ENCODE peak calls at places on chromosome 1, in six cellular contexts. M is AG04450, I is adipocyte, Y is HFF-Myc, P is cardiac muscle cell, L is GM23248. G is an unnamed sample.

GRCh38 chr1:116923421-116923820 is 13.7 kb downstream of the PTGFRN start:
- DNase-seq in Y (no peak), I (no peak), L (peak), M (no peak), P (peak), G (no peak)

GRCh38 chr1:974687-975328 is 7.1 kb downstream of the PERM1 start:
- DNase-seq in L (no peak), Y (no peak), M (no peak), I (no peak), P (no peak), G (no peak)

GRCh38 chr1:23555225-23555801 is 4.0 kb downstream of the ID3 start:
- DNase-seq in Y (no peak), P (peak), I (peak), M (no peak), L (no peak), G (peak)

GRCh38 chr1:57464756-57465155 is 40.9 kb upstream of the DAB1 start:
- DNase-seq in Y (no peak), P (no peak), M (no peak), I (no peak), L (no peak), G (no peak)

GRCh38 chr1:3892748-3893147 is 7.3 kb downstream of the C1orf174 start:
- DNase-seq in M (no peak), L (no peak), Y (no peak), I (no peak), P (no peak), G (no peak)

GRCh38 chr1:85502625-85503083 is 37.7 kb upstream of the DDAH1 start:
- DNase-seq in P (peak), M (peak), Y (peak), L (peak), I (peak), G (peak)

GRCh38 chr1:150765229-150765976 is at the start of gene CTSS:
- DNase-seq in M (no peak), L (peak), P (no peak), I (peak), Y (peak), G (no peak)

GRCh38 chr1:110829955-110830553 is 42.9 kb upstream of the CD53 start:
- DNase-seq in P (peak), I (peak), Y (peak), M (no peak), L (peak), G (peak)

GRCh38 chr1:94037392-94038229 is 83.3 kb downstream of the ABCA4 start:
- DNase-seq in I (no peak), P (no peak), L (no peak), M (no peak), Y (no peak), G (no peak)

GRCh38 chr1:7052701-7053100 is 267.4 kb downstream of the CAMTA1 start:
- DNase-seq in M (no peak), L (no peak), Y (no peak), P (no peak), I (no peak), G (no peak)
- H3K4me3 ChIP-seq in M (no peak), L (no peak), Y (no peak), P (no peak), I (no peak), G (no peak)

GRCh38 chr1:10475510-10475909 is 760 bp downstream of the PEX14 start:
- DNase-seq in Y (no peak), L (no peak), I (no peak), P (no peak), M (no peak), G (no peak)

GRCh38 chr1:10474613-10475507 is at the start of gene PEX14:
- DNase-seq in P (peak), I (peak), M (peak), L (peak), Y (peak), G (peak)

GRCh38 chr1:10472220-10473144 is at the start of gene DFFA:
- DNase-seq in I (peak), L (peak), Y (peak), M (peak), P (peak), G (peak)

GRCh38 chr1:10471411-10472219 is 714 bp downstream of the DFFA start:
- DNase-seq in Y (no peak), L (peak), P (peak), M (no peak), I (no peak), G (no peak)

DNA sequence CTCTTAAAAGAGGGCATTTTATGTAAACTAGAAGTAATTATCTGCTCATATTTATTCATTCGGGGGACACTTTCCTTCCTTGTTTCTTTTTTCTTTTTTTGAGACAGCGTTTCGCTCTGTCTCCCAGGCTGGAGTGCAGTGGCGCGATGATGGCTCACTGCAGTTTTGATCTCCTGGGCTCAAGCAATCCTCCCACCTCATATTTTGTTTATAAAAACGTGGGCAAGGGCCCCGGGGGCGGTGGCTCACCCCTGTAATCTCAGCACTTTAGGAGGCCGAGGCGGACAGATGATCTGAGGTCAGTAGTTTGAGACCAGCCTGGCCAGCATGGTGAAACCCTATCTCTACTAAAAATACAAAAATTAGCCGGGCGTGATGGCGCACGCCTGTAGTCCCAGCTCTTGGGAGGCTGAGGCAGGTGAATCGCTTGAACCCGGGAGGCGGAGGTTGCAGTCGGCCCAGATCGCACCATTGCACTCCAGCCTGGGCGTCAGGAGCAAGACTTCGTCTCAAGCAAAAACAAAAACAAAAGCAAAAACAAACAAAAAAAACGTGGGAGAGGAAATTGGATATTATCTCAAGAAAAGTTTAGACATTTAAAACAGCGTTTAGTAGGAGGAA is 926 bp upstream of the DFFA start:
- DNase-seq in M (no peak), Y (no peak), P (no peak), I (no peak), L (no peak), G (no peak)
- H3K4me3 ChIP-seq in M (no peak), Y (no peak), P (peak), I (peak), L (peak), G (no peak)

GRCh38 chr1:8153961-8154360 is 127.9 kb upstream of the ERRFI1 start:
- DNase-seq in P (no peak), I (no peak), Y (no peak), M (no peak), L (no peak), G (no peak)

GRCh38 chr1:8154621-8155052 is 128.5 kb upstream of the ERRFI1 start:
- DNase-seq in M (no peak), L (no peak), P (peak), Y (no peak), I (no peak), G (no peak)

GRCh38 chr1:8157765-8158164 is 131.7 kb upstream of the ERRFI1 start:
- DNase-seq in I (no peak), Y (no peak), L (no peak), P (no peak), M (no peak), G (no peak)

GRCh38 chr1:8152731-8153702 is 126.9 kb upstream of the ERRFI1 start:
- DNase-seq in Y (no peak), P (no peak), I (no peak), M (no peak), L (no peak), G (no peak)

GRCh38 chr1:8155528-8156186 is 129.5 kb upstream of the ERRFI1 start:
- DNase-seq in I (peak), L (peak), Y (no peak), P (peak), M (no peak), G (no peak)
- H3K4me3 ChIP-seq in I (no peak), L (no peak), Y (no peak), P (no peak), M (no peak), G (no peak)

DNA sequence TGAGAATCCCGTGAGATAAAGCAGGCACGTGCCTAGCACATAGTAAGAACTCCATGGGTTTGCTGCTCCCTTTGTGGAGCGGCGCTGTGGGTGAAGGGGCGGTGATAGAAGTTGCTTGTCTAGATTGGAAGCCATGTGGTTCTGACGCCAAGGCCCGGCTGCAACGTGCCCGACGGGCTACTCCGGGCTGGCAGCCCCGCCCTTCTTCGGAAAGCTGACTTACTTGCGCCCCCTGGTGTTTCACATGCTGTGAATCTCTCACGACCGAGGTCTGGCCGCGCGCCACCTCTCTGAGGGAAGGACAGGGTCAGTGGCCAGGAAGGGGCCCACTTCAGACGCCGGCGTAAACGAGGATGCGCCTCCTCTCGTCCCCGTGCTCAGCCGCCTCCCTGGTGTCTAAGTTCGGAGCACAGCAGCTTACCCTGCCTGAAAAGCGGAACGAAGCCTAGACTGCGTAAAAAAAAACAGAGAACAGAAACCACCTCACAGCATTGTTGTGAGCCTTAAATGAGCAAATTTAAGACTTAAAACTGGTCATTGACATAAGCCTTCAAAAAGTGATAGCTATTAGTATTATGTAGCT is 42.6 kb upstream of the WNT2B start:
- DNase-seq in M (peak), Y (peak), P (peak), I (peak), L (peak), G (peak)
- H3K4me3 ChIP-seq in M (peak), Y (no peak), P (peak), I (peak), L (peak), G (peak)